ENCODE peak calls at places on chromosome 3, in five cellular contexts. One of them, this sample, is unnamed. For H3K4me1, the result is how much of the 10 kb centered on the place peaks cover.

GRCh38 chr3:175163686-175164085 is 304.6 kb downstream of the NAALADL2 start:
- DNase-seq in iPS DF 6.9: no peak
- DNase-seq in right lobe of liver: no peak
- DNase-seq in HCT116: no peak
- DNase-seq in CD8-positive, alpha-beta memory T cell: no peak
- DNase-seq in this sample: no peak

GRCh38 chr3:184334470-184335158 is 2.8 kb upstream of the FAM131A start:
- DNase-seq in right lobe of liver: no peak
- DNase-seq in CD8-positive, alpha-beta memory T cell: peak
- DNase-seq in iPS DF 6.9: no peak
- DNase-seq in HCT116: no peak
- DNase-seq in this sample: peak

GRCh38 chr3:61922118-61922517 is 360.7 kb downstream of the PTPRG start:
- DNase-seq in right lobe of liver: no peak
- DNase-seq in CD8-positive, alpha-beta memory T cell: no peak
- DNase-seq in iPS DF 6.9: no peak
- DNase-seq in HCT116: no peak
- DNase-seq in this sample: no peak

GRCh38 chr3:71542548-71543370 is 40.8 kb downstream of the FOXP1 start:
- DNase-seq in CD8-positive, alpha-beta memory T cell: no peak
- DNase-seq in iPS DF 6.9: no peak
- DNase-seq in right lobe of liver: peak
- DNase-seq in HCT116: no peak
- DNase-seq in this sample: no peak

GRCh38 chr3:138348107-138348949 is at the start of gene MRAS:
- DNase-seq in HCT116: peak
- DNase-seq in CD8-positive, alpha-beta memory T cell: no peak
- DNase-seq in iPS DF 6.9: no peak
- DNase-seq in right lobe of liver: peak
- DNase-seq in this sample: no peak

GRCh38 chr3:58388550-58389061 is 45.0 kb downstream of the PDHB start:
- DNase-seq in HCT116: no peak
- DNase-seq in iPS DF 6.9: no peak
- DNase-seq in right lobe of liver: no peak
- DNase-seq in CD8-positive, alpha-beta memory T cell: no peak
- DNase-seq in this sample: no peak

GRCh38 chr3:43256714-43257461 is 29.5 kb upstream of the SNRK start:
- DNase-seq in HCT116: no peak
- DNase-seq in right lobe of liver: no peak
- DNase-seq in CD8-positive, alpha-beta memory T cell: no peak
- DNase-seq in iPS DF 6.9: no peak
- DNase-seq in this sample: no peak

GRCh38 chr3:136731274-136731884 is 20.8 kb downstream of the STAG1 start:
- DNase-seq in CD8-positive, alpha-beta memory T cell: no peak
- DNase-seq in iPS DF 6.9: no peak
- DNase-seq in right lobe of liver: no peak
- DNase-seq in HCT116: no peak
- DNase-seq in this sample: no peak

GRCh38 chr3:114848087-114848486 is 299.0 kb downstream of the ZBTB20 start:
- DNase-seq in iPS DF 6.9: no peak
- DNase-seq in HCT116: no peak
- DNase-seq in right lobe of liver: peak
- DNase-seq in CD8-positive, alpha-beta memory T cell: no peak
- DNase-seq in this sample: no peak

GRCh38 chr3:137105277-137105977 is 147.6 kb downstream of the IL20RB start:
- DNase-seq in iPS DF 6.9: peak
- DNase-seq in right lobe of liver: no peak
- DNase-seq in HCT116: peak
- DNase-seq in CD8-positive, alpha-beta memory T cell: no peak
- DNase-seq in this sample: peak

GRCh38 chr3:120762575-120762974 is 20.0 kb downstream of the GTF2E1 start:
- DNase-seq in CD8-positive, alpha-beta memory T cell: no peak
- DNase-seq in HCT116: no peak
- DNase-seq in iPS DF 6.9: no peak
- DNase-seq in right lobe of liver: no peak
- DNase-seq in this sample: no peak

GRCh38 chr3:13624671-13625125 is 75.8 kb downstream of the FBLN2 start:
- DNase-seq in iPS DF 6.9: no peak
- DNase-seq in HCT116: no peak
- DNase-seq in CD8-positive, alpha-beta memory T cell: no peak
- DNase-seq in right lobe of liver: no peak
- DNase-seq in this sample: no peak

GRCh38 chr3:99330924-99331532 is 307.4 kb upstream of the COL8A1 start:
- DNase-seq in right lobe of liver: no peak
- DNase-seq in iPS DF 6.9: no peak
- DNase-seq in CD8-positive, alpha-beta memory T cell: no peak
- DNase-seq in HCT116: no peak
- DNase-seq in this sample: no peak

GRCh38 chr3:6737223-6737994 is 123.5 kb upstream of the GRM7 start:
- DNase-seq in HCT116: no peak
- DNase-seq in right lobe of liver: no peak
- DNase-seq in CD8-positive, alpha-beta memory T cell: no peak
- DNase-seq in iPS DF 6.9: no peak
- DNase-seq in this sample: no peak

GRCh38 chr3:103515116-103515515 is 1080.3 kb downstream of the ZPLD1 start:
- DNase-seq in CD8-positive, alpha-beta memory T cell: no peak
- DNase-seq in iPS DF 6.9: no peak
- DNase-seq in HCT116: no peak
- DNase-seq in right lobe of liver: no peak
- DNase-seq in this sample: no peak

GRCh38 chr3:51382076-51382745 is 2.9 kb upstream of the MANF start:
- DNase-seq in HCT116: no peak
- DNase-seq in iPS DF 6.9: no peak
- DNase-seq in CD8-positive, alpha-beta memory T cell: no peak
- DNase-seq in right lobe of liver: peak
- DNase-seq in this sample: no peak

GRCh38 chr3:74590620-74591262 is 23.7 kb downstream of the CNTN3 start:
- DNase-seq in right lobe of liver: no peak
- DNase-seq in HCT116: no peak
- DNase-seq in CD8-positive, alpha-beta memory T cell: no peak
- DNase-seq in iPS DF 6.9: no peak
- DNase-seq in this sample: no peak

GRCh38 chr3:101484805-101485620 is 28.0 kb downstream of the SENP7 start:
- DNase-seq in right lobe of liver: no peak
- DNase-seq in HCT116: no peak
- DNase-seq in CD8-positive, alpha-beta memory T cell: no peak
- DNase-seq in iPS DF 6.9: no peak
- DNase-seq in this sample: no peak

GRCh38 chr3:46427929-46428833 is 21.1 kb downstream of the CCRL2 start:
- DNase-seq in CD8-positive, alpha-beta memory T cell: no peak
- DNase-seq in iPS DF 6.9: no peak
- DNase-seq in HCT116: no peak
- DNase-seq in right lobe of liver: no peak
- DNase-seq in this sample: no peak

GRCh38 chr3:78204977-78205376 is 1165.1 kb downstream of the ROBO2 start:
- DNase-seq in HCT116: no peak
- DNase-seq in iPS DF 6.9: peak
- DNase-seq in CD8-positive, alpha-beta memory T cell: no peak
- DNase-seq in right lobe of liver: no peak
- DNase-seq in this sample: no peak

GRCh38 chr3:175304437-175304836 is 445.3 kb downstream of the NAALADL2 start:
- DNase-seq in CD8-positive, alpha-beta memory T cell: no peak
- DNase-seq in iPS DF 6.9: no peak
- DNase-seq in right lobe of liver: no peak
- DNase-seq in HCT116: no peak
- DNase-seq in this sample: no peak

GRCh38 chr3:120678331-120678845 is 3.7 kb downstream of the HGD start:
- DNase-seq in CD8-positive, alpha-beta memory T cell: no peak
- DNase-seq in HCT116: no peak
- DNase-seq in right lobe of liver: peak
- DNase-seq in iPS DF 6.9: peak
- DNase-seq in this sample: no peak

GRCh38 chr3:45056608-45057301 is 30.7 kb downstream of the CLEC3B start:
- DNase-seq in HCT116: no peak
- DNase-seq in right lobe of liver: no peak
- DNase-seq in CD8-positive, alpha-beta memory T cell: no peak
- DNase-seq in iPS DF 6.9: no peak
- DNase-seq in this sample: no peak

GRCh38 chr3:9898467-9899229 is 4.0 kb upstream of the IL17RE start:
- DNase-seq in iPS DF 6.9: no peak
- DNase-seq in HCT116: no peak
- DNase-seq in CD8-positive, alpha-beta memory T cell: no peak
- DNase-seq in right lobe of liver: peak
- DNase-seq in this sample: no peak

GRCh38 chr3:104279617-104280016 is 1087.1 kb upstream of the ALCAM start:
- DNase-seq in HCT116: no peak
- DNase-seq in CD8-positive, alpha-beta memory T cell: no peak
- DNase-seq in right lobe of liver: no peak
- DNase-seq in iPS DF 6.9: no peak
- DNase-seq in this sample: peak

GRCh38 chr3:72082121-72082715 is 297.3 kb upstream of the PROK2 start:
- DNase-seq in iPS DF 6.9: no peak
- DNase-seq in HCT116: no peak
- DNase-seq in CD8-positive, alpha-beta memory T cell: no peak
- DNase-seq in right lobe of liver: no peak
- DNase-seq in this sample: no peak

GRCh38 chr3:16137044-16137443 is 37.4 kb upstream of the GALNT15 start:
- DNase-seq in iPS DF 6.9: no peak
- DNase-seq in right lobe of liver: no peak
- DNase-seq in HCT116: no peak
- DNase-seq in CD8-positive, alpha-beta memory T cell: no peak
- DNase-seq in this sample: no peak
- H3K27ac ChIP-seq in iPS DF 6.9: no peak
- H3K27ac ChIP-seq in right lobe of liver: no peak
- H3K27ac ChIP-seq in HCT116: no peak
- H3K27ac ChIP-seq in CD8-positive, alpha-beta memory T cell: no peak
- H3K27ac ChIP-seq in this sample: no peak

GRCh38 chr3:178512627-178513026 is 23.6 kb upstream of the KCNMB2 start:
- DNase-seq in iPS DF 6.9: no peak
- DNase-seq in right lobe of liver: no peak
- DNase-seq in HCT116: no peak
- DNase-seq in CD8-positive, alpha-beta memory T cell: no peak
- DNase-seq in this sample: no peak
- H3K4me1 ChIP-seq in iPS DF 6.9: under half
- H3K4me1 ChIP-seq in right lobe of liver: under half
- H3K4me1 ChIP-seq in HCT116: under half
- H3K4me1 ChIP-seq in CD8-positive, alpha-beta memory T cell: under half
- H3K4me1 ChIP-seq in this sample: under half

DNA sequence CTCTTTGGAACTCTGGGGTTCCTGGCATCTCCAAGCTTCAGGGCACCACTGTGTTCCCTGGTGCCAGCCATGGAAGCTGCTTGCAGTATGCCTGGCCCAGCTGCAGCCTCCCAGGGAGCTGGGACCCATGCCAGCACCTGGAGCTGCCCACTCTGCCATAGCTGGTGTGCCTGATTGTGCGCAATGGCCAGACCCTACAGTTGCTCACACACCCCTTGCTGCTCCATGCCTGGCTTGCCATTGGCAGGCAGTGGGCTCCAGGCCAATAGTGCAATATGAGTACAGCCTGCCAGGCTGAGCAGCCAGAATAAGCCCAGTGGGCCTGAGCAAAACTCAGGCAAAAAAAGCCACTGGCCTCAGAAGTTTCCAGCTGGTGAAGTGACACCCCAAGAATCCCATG is 43.8 kb upstream of the LRRFIP2 start:
- DNase-seq in right lobe of liver: no peak
- DNase-seq in HCT116: no peak
- DNase-seq in CD8-positive, alpha-beta memory T cell: no peak
- DNase-seq in iPS DF 6.9: no peak
- DNase-seq in this sample: no peak
- H3K4me3 ChIP-seq in right lobe of liver: no peak
- H3K4me3 ChIP-seq in HCT116: no peak
- H3K4me3 ChIP-seq in CD8-positive, alpha-beta memory T cell: no peak
- H3K4me3 ChIP-seq in iPS DF 6.9: no peak
- H3K4me3 ChIP-seq in this sample: no peak

GRCh38 chr3:190618349-190619030 is 104.6 kb downstream of the IL1RAP start:
- DNase-seq in HCT116: no peak
- DNase-seq in iPS DF 6.9: no peak
- DNase-seq in right lobe of liver: no peak
- DNase-seq in CD8-positive, alpha-beta memory T cell: no peak
- DNase-seq in this sample: no peak

GRCh38 chr3:190616627-190617026 is 102.7 kb downstream of the IL1RAP start:
- DNase-seq in iPS DF 6.9: no peak
- DNase-seq in CD8-positive, alpha-beta memory T cell: no peak
- DNase-seq in right lobe of liver: no peak
- DNase-seq in HCT116: no peak
- DNase-seq in this sample: no peak

GRCh38 chr3:190617185-190617584 is 103.3 kb downstream of the IL1RAP start:
- DNase-seq in right lobe of liver: no peak
- DNase-seq in CD8-positive, alpha-beta memory T cell: no peak
- DNase-seq in iPS DF 6.9: no peak
- DNase-seq in HCT116: no peak
- DNase-seq in this sample: no peak

GRCh38 chr3:190615607-190616006 is 101.7 kb downstream of the IL1RAP start:
- DNase-seq in CD8-positive, alpha-beta memory T cell: no peak
- DNase-seq in right lobe of liver: no peak
- DNase-seq in iPS DF 6.9: no peak
- DNase-seq in HCT116: no peak
- DNase-seq in this sample: no peak

GRCh38 chr3:190614466-190615384 is 100.8 kb downstream of the IL1RAP start:
- DNase-seq in HCT116: no peak
- DNase-seq in CD8-positive, alpha-beta memory T cell: no peak
- DNase-seq in right lobe of liver: no peak
- DNase-seq in iPS DF 6.9: no peak
- DNase-seq in this sample: no peak
- H3K27ac ChIP-seq in HCT116: no peak
- H3K27ac ChIP-seq in CD8-positive, alpha-beta memory T cell: no peak
- H3K27ac ChIP-seq in right lobe of liver: peak
- H3K27ac ChIP-seq in iPS DF 6.9: no peak
- H3K27ac ChIP-seq in this sample: no peak

GRCh38 chr3:168859143-168859542 is 763.4 kb upstream of the GOLIM4 start:
- DNase-seq in HCT116: no peak
- DNase-seq in CD8-positive, alpha-beta memory T cell: no peak
- DNase-seq in iPS DF 6.9: no peak
- DNase-seq in right lobe of liver: no peak
- DNase-seq in this sample: no peak
- H3K4me1 ChIP-seq in HCT116: under half
- H3K4me1 ChIP-seq in CD8-positive, alpha-beta memory T cell: under half
- H3K4me1 ChIP-seq in iPS DF 6.9: under half
- H3K4me1 ChIP-seq in right lobe of liver: under half
- H3K4me1 ChIP-seq in this sample: under half

This sample was measured in CD4-positive, alpha-beta memory T cell.